ENCODE peak calls at places on chromosomes 6 and 20, in four cellular contexts. N is BJ, D is tibial artery, X is stromal cell of bone marrow. V is an unnamed sample.

GRCh38 chr6:168013250-168013915 is 15.9 kb downstream of the KIF25 start:
- DNase-seq in N (no peak), D (no peak), X (no peak), V (no peak)

GRCh38 chr6:134703206-134703605 is 246.7 kb downstream of the ALDH8A1 start:
- DNase-seq in N (no peak), D (no peak), X (no peak), V (no peak)

GRCh38 chr6:17469006-17469972 is 75.9 kb downstream of the CAP2 start:
- DNase-seq in N (no peak), D (no peak), X (no peak), V (no peak)

GRCh38 chr6:36940027-36940426 is 14.5 kb upstream of the PI16 start:
- DNase-seq in N (no peak), D (no peak), X (no peak), V (no peak)

GRCh38 chr20:47238780-47239769 is 117.4 kb downstream of the ZMYND8 start:
- DNase-seq in N (no peak), D (no peak), X (no peak), V (no peak)

GRCh38 chr6:116255246-116255800 is 1.4 kb upstream of the TSPYL4 start:
- DNase-seq in N (no peak), D (no peak), X (no peak), V (no peak)

GRCh38 chr6:113293106-113293505 is 564.0 kb upstream of the MARCKS start:
- DNase-seq in N (no peak), D (no peak), X (peak), V (no peak)

GRCh38 chr6:117870477-117871243 is 36.4 kb upstream of the SLC35F1 start:
- DNase-seq in N (no peak), D (no peak), X (no peak), V (no peak)

GRCh38 chr20:43911066-43911465 is 3.6 kb upstream of the TOX2 start:
- DNase-seq in N (no peak), D (no peak), X (peak), V (no peak)

GRCh38 chr6:5762561-5762968 is 244.2 kb downstream of the NRN1 start:
- DNase-seq in N (no peak), D (peak), X (no peak), V (no peak)

GRCh38 chr6:130376921-130377320 is 11.1 kb downstream of the TMEM200A start:
- DNase-seq in N (no peak), D (no peak), X (no peak), V (no peak)

GRCh38 chr6:43091592-43091991 is 15.5 kb downstream of the PTK7 start:
- DNase-seq in N (no peak), D (no peak), X (no peak), V (no peak)

GRCh38 chr20:2005831-2006426 is 12.1 kb upstream of the PDYN start:
- DNase-seq in N (no peak), D (no peak), X (peak), V (no peak)

GRCh38 chr6:167739721-167740475 is 86.8 kb upstream of the AFDN start:
- DNase-seq in N (no peak), D (peak), X (no peak), V (no peak)

GRCh38 chr20:4666001-4666470 is 55.7 kb upstream of the PRND start:
- DNase-seq in N (peak), D (no peak), X (peak), V (no peak)

GRCh38 chr6:75723382-75723781 is 25.7 kb upstream of the MYO6 start:
- DNase-seq in N (no peak), D (no peak), X (no peak), V (no peak)

V was measured in GM04504.